ENCODE peak calls at places on chromosomes 13 and 19, in four cellular contexts. O, V, Y and C are unnamed samples.

GRCh38 chr19:1000095-1000494 is at the start of gene GRIN3B:
- DNase-seq in O (no peak), V (no peak), Y (no peak), C (peak; percentile 52)

GRCh38 chr19:38647368-38647965 is at the start of gene ACTN4:
- DNase-seq in O (peak; percentile 74), V (peak; percentile 98), Y (peak; percentile 99), C (peak; percentile 98)

GRCh38 chr19:35404879-35405622 is 34.2 kb downstream of the GPR42 start:
- DNase-seq in O (peak; percentile 5), V (no peak), Y (peak; percentile 72), C (peak; percentile 97)

GRCh38 chr13:62088155-62088554 is 672.5 kb upstream of the PCDH20 start:
- DNase-seq in O (no peak), V (no peak), Y (no peak), C (no peak)

GRCh38 chr13:48819889-48820288 is 155.8 kb upstream of the FNDC3A start:
- DNase-seq in O (no peak), V (no peak), Y (no peak), C (no peak)

GRCh38 chr13:112887557-112887991 is 81.4 kb upstream of the MCF2L start:
- DNase-seq in O (no peak), V (no peak), Y (no peak), C (no peak)

GRCh38 chr13:33487575-33488243 is 202.2 kb upstream of the STARD13 start:
- DNase-seq in O (no peak), V (peak; percentile 22), Y (no peak), C (peak; percentile 68)

GRCh38 chr19:41930926-41931592 is 2.8 kb upstream of the ERFL start:
- DNase-seq in O (no peak), V (no peak), Y (no peak), C (no peak)

GRCh38 chr19:52991021-52991420 is 22.7 kb upstream of the ERVV-1 start:
- DNase-seq in O (no peak), V (no peak), Y (no peak), C (no peak)

GRCh38 chr13:77584111-77584510 is 48.6 kb downstream of the SCEL start:
- DNase-seq in O (no peak), V (no peak), Y (no peak), C (no peak)

GRCh38 chr13:27826379-27827353 is 34.4 kb downstream of the GSX1 start:
- DNase-seq in O (peak; percentile 16), V (peak; percentile 64), Y (peak; percentile 65), C (peak; percentile 88)
- H3K4me3 ChIP-seq in O (no peak overlapping the region), V (no peak overlapping the region), Y (no peak overlapping the region), C (no peak overlapping the region)

GRCh38 chr13:98349731-98350305 is 172.7 kb upstream of the RNF113B start:
- DNase-seq in O (no peak), V (no peak), Y (no peak), C (no peak)
- TF ChIP-seq CTCF in O (no peak), V (no peak), Y (peak; percentile 31), C (no peak)

GRCh38 chr19:48512504-48513288 is 1.1 kb upstream of the LMTK3 start:
- DNase-seq in O (no peak), V (no peak), Y (no peak), C (no peak)

GRCh38 chr19:48516536-48516935 is 4.9 kb upstream of the LMTK3 start:
- DNase-seq in O (no peak), V (no peak), Y (no peak), C (no peak)

GRCh38 chr19:48513289-48514122 is 1.9 kb upstream of the LMTK3 start:
- DNase-seq in O (no peak), V (peak; percentile 47), Y (peak; percentile 59), C (peak; percentile 74)

GRCh38 chr19:48511800-48512503 is at the start of gene LMTK3:
- DNase-seq in O (no peak), V (no peak), Y (peak; percentile 45), C (peak; percentile 38)

GRCh38 chr19:48514123-48514458 is 2.5 kb upstream of the LMTK3 start:
- DNase-seq in O (no peak), V (no peak), Y (no peak), C (no peak)
- H3K4me3 ChIP-seq in O (no peak overlapping the region), V (no peak overlapping the region), Y (peak overlapping the region; percentile 77), C (peak overlapping the region; percentile 72)

GRCh38 chr19:32480321-32480720 is 74.8 kb downstream of the DPY19L3 start:
- DNase-seq in O (no peak), V (no peak), Y (no peak), C (no peak)

GRCh38 chr19:32469796-32470195 is 64.2 kb downstream of the DPY19L3 start:
- DNase-seq in O (no peak), V (no peak), Y (no peak), C (no peak)

GRCh38 chr19:32471095-32471494 is 65.5 kb downstream of the DPY19L3 start:
- DNase-seq in O (no peak), V (no peak), Y (no peak), C (no peak)

GRCh38 chr19:32471811-32472210 is 66.2 kb downstream of the DPY19L3 start:
- DNase-seq in O (no peak), V (no peak), Y (no peak), C (no peak)

GRCh38 chr19:32475393-32475792 is 69.8 kb downstream of the DPY19L3 start:
- DNase-seq in O (no peak), V (no peak), Y (no peak), C (no peak)
- TF ChIP-seq CTCF in O (no peak), V (no peak), Y (no peak), C (no peak)

GRCh38 chr19:6801397-6802086 is 29.0 kb downstream of the VAV1 start:
- DNase-seq in O (no peak), V (peak; percentile 66), Y (peak; percentile 89), C (peak; percentile 15)
- H3K4me3 ChIP-seq in O (no peak overlapping the region), V (peak overlapping the region; percentile 25), Y (peak overlapping the region; percentile 66), C (peak overlapping the region; percentile 24)

GRCh38 chr13:79548886-79549285 is 67.9 kb downstream of the NDFIP2 start:
- DNase-seq in O (no peak), V (no peak), Y (no peak), C (peak; percentile 35)
- TF ChIP-seq CTCF in O (peak; percentile 41), V (no peak), Y (no peak), C (peak; percentile 36)

GRCh38 chr19:17326595-17326966 is 8.1 kb downstream of the ANO8 start:
- DNase-seq in O (no peak), V (no peak), Y (no peak), C (no peak)
- H3K4me3 ChIP-seq in O (no peak overlapping the region), V (no peak overlapping the region), Y (no peak overlapping the region), C (no peak overlapping the region)